ENCODE peak calls at places on chromosomes 4 and X, in five cellular contexts. F, V, E, C and R are unnamed samples.

GRCh38 chr4:94171616-94172015 is 36.0 kb upstream of the SMARCAD1 start:
- DNase-seq in F (no peak), V (no peak), E (no peak), C (no peak), R (no peak)

GRCh38 chr4:32884198-32884597 is 2164.0 kb downstream of the PCDH7 start:
- DNase-seq in V (no peak), F (no peak), C (no peak), E (no peak), R (no peak)

GRCh38 chr4:184810720-184811119 is 15.0 kb downstream of the ACSL1 start:
- DNase-seq in C (no peak), F (no peak), V (no peak), E (peak; percentile 52), R (no peak)

GRCh38 chrX:153902388-153902787 is 2.1 kb upstream of the AVPR2 start:
- DNase-seq in E (no peak), V (no peak), F (no peak), C (no peak), R (no peak)

GRCh38 chr4:13640149-13640671 is 12.7 kb upstream of the BOD1L1 start:
- DNase-seq in C (no peak), E (no peak), F (no peak), V (peak; percentile 2), R (peak; percentile 93)

GRCh38 chr4:1715002-1715761 is 3.1 kb upstream of the SLBP start:
- DNase-seq in C (no peak), E (no peak), V (no peak), F (no peak), R (no peak)

GRCh38 chrX:111736571-111736970 is 55.6 kb downstream of the ALG13 start:
- DNase-seq in F (no peak), V (no peak), E (no peak), C (no peak), R (no peak)

GRCh38 chrX:17377047-17377692 is 2.2 kb downstream of the NHS start:
- DNase-seq in C (peak; percentile 56), E (peak; percentile 36), V (no peak), F (no peak), R (no peak)

GRCh38 chr4:1409079-1409805 is 3.0 kb upstream of the NKX1-1 start:
- DNase-seq in V (no peak), E (no peak), F (no peak), C (no peak), R (no peak)